ENCODE peak calls at places on chromosome 17, in seven cellular contexts. One of them, this sample, is unnamed.
A peak's percentile ranks its signal among the peaks of the same experiment; 100 is the strongest.

GRCh38 chr17:65332375-65332774 is 195.2 kb downstream of the RGS9 start:
- DNase-seq in lower lobe of right lung: no peak
- DNase-seq in upper lobe of left lung: no peak
- DNase-seq in endothelial cell of umbilical vein: no peak
- DNase-seq in CD8-positive, alpha-beta T cell: no peak
- DNase-seq in cardiac muscle cell: no peak
- DNase-seq in psoas muscle: no peak
- DNase-seq in this sample: no peak

GRCh38 chr17:33520404-33521032 is 227.4 kb upstream of the ASIC2 start:
- DNase-seq in lower lobe of right lung: peak; percentile 51
- DNase-seq in upper lobe of left lung: no peak
- DNase-seq in endothelial cell of umbilical vein: peak; percentile 19
- DNase-seq in CD8-positive, alpha-beta T cell: no peak
- DNase-seq in cardiac muscle cell: peak; percentile 71
- DNase-seq in psoas muscle: no peak
- DNase-seq in this sample: peak; percentile 5

GRCh38 chr17:2693561-2694380 is 17.8 kb downstream of the CLUH start:
- DNase-seq in lower lobe of right lung: no peak
- DNase-seq in upper lobe of left lung: peak; percentile 21
- DNase-seq in endothelial cell of umbilical vein: no peak
- DNase-seq in CD8-positive, alpha-beta T cell: no peak
- DNase-seq in cardiac muscle cell: no peak
- DNase-seq in psoas muscle: peak; percentile 65
- DNase-seq in this sample: no peak

GRCh38 chr17:20852541-20853370 is 190.1 kb downstream of the USP22 start:
- DNase-seq in lower lobe of right lung: no peak
- DNase-seq in upper lobe of left lung: no peak
- DNase-seq in endothelial cell of umbilical vein: no peak
- DNase-seq in CD8-positive, alpha-beta T cell: no peak
- DNase-seq in cardiac muscle cell: peak; percentile 69
- DNase-seq in psoas muscle: no peak
- DNase-seq in this sample: no peak

GRCh38 chr17:973053-973452 is 6.5 kb downstream of the NXN start:
- DNase-seq in lower lobe of right lung: no peak
- DNase-seq in upper lobe of left lung: no peak
- DNase-seq in endothelial cell of umbilical vein: no peak
- DNase-seq in CD8-positive, alpha-beta T cell: no peak
- DNase-seq in cardiac muscle cell: no peak
- DNase-seq in psoas muscle: no peak
- DNase-seq in this sample: no peak

GRCh38 chr17:19383681-19384470 is 3.1 kb downstream of the MFAP4 start:
- DNase-seq in lower lobe of right lung: no peak
- DNase-seq in upper lobe of left lung: no peak
- DNase-seq in endothelial cell of umbilical vein: no peak
- DNase-seq in CD8-positive, alpha-beta T cell: no peak
- DNase-seq in cardiac muscle cell: no peak
- DNase-seq in psoas muscle: peak; percentile 75
- DNase-seq in this sample: no peak

GRCh38 chr17:77501101-77501566 is 360.4 kb downstream of the SEC14L1 start:
- DNase-seq in lower lobe of right lung: no peak
- DNase-seq in upper lobe of left lung: peak; percentile 16
- DNase-seq in endothelial cell of umbilical vein: no peak
- DNase-seq in CD8-positive, alpha-beta T cell: peak; percentile 33
- DNase-seq in cardiac muscle cell: peak; percentile 40
- DNase-seq in psoas muscle: peak; percentile 48
- DNase-seq in this sample: no peak

GRCh38 chr17:2710804-2711607 is 558 bp downstream of the CLUH start:
- DNase-seq in lower lobe of right lung: peak; percentile 64
- DNase-seq in upper lobe of left lung: no peak
- DNase-seq in endothelial cell of umbilical vein: peak; percentile 19
- DNase-seq in CD8-positive, alpha-beta T cell: peak; percentile 43
- DNase-seq in cardiac muscle cell: peak; percentile 43
- DNase-seq in psoas muscle: peak; percentile 67
- DNase-seq in this sample: no peak

DNA sequence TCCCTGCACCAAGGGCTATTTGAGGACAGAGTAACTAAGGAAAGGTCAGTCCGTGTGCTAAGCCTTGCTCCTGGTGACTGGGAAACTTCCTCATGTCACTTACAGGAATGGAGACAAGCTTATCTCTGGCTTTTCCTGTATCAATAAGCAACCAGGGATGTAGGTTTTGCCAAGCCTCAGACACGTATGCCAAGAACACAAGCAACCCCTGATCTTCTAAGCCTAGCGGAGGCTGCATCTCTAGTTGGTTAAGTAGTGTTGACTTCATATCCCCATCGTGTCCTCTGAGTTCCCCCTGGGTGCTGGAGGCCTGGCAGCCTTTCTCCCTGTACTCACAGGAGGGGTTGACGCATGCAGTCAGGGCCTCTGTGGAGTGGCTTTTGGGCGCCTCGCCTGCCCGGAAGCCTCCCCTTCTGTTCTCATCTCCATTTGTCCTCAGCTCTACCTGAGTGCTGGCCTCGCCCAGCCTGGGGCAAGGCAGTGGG is 1.4 kb upstream of the C1QTNF1 start:
- DNase-seq in lower lobe of right lung: peak; percentile 71
- DNase-seq in upper lobe of left lung: peak; percentile 83
- DNase-seq in endothelial cell of umbilical vein: no peak
- DNase-seq in CD8-positive, alpha-beta T cell: no peak
- DNase-seq in cardiac muscle cell: no peak
- DNase-seq in psoas muscle: peak; percentile 74
- DNase-seq in this sample: no peak
- H3K4me1 ChIP-seq in lower lobe of right lung: peaks cover 85% of the 10 kb centered on the region
- H3K4me1 ChIP-seq in upper lobe of left lung: peaks cover 74% of the 10 kb centered on the region
- H3K4me1 ChIP-seq in endothelial cell of umbilical vein: peaks cover 23% of the 10 kb centered on the region
- H3K4me1 ChIP-seq in CD8-positive, alpha-beta T cell: peaks cover 8% of the 10 kb centered on the region
- H3K4me1 ChIP-seq in cardiac muscle cell: peaks cover 49% of the 10 kb centered on the region
- H3K4me1 ChIP-seq in psoas muscle: peaks cover 40% of the 10 kb centered on the region
- H3K4me1 ChIP-seq in this sample: peaks cover 13% of the 10 kb centered on the region

DNA sequence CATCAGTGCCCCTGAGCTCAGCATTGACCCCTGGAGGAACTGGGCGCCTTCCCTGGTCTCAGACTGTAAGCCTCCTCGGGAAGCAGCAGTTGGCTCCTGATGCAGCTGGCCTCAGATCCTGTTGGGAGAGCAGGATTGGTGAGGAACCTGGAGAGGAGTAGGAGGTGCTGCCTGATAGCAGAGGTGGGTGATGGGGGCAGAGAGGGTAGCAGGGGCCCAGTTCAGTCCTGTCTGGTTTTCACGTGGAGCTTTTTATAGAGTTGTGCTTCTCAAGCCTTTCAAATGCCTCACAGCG is 23.8 kb upstream of the ZNF750 start:
- DNase-seq in lower lobe of right lung: no peak
- DNase-seq in upper lobe of left lung: no peak
- DNase-seq in endothelial cell of umbilical vein: no peak
- DNase-seq in CD8-positive, alpha-beta T cell: no peak
- DNase-seq in cardiac muscle cell: peak; percentile 63
- DNase-seq in psoas muscle: peak; percentile 32
- DNase-seq in this sample: no peak
- H3K27ac ChIP-seq in lower lobe of right lung: peak overlapping the region; percentile 64
- H3K27ac ChIP-seq in upper lobe of left lung: no peak overlapping the region
- H3K27ac ChIP-seq in endothelial cell of umbilical vein: no peak overlapping the region
- H3K27ac ChIP-seq in CD8-positive, alpha-beta T cell: peak overlapping the region; percentile 31
- H3K27ac ChIP-seq in cardiac muscle cell: peak overlapping the region; percentile 92
- H3K27ac ChIP-seq in psoas muscle: no peak overlapping the region
- H3K27ac ChIP-seq in this sample: peak overlapping the region; percentile 92

GRCh38 chr17:59675231-59675630 is 32.0 kb downstream of the PTRH2 start:
- DNase-seq in lower lobe of right lung: no peak
- DNase-seq in upper lobe of left lung: no peak
- DNase-seq in endothelial cell of umbilical vein: no peak
- DNase-seq in CD8-positive, alpha-beta T cell: no peak
- DNase-seq in cardiac muscle cell: no peak
- DNase-seq in psoas muscle: no peak
- DNase-seq in this sample: no peak

GRCh38 chr17:59669944-59670343 is 37.3 kb downstream of the PTRH2 start:
- DNase-seq in lower lobe of right lung: no peak
- DNase-seq in upper lobe of left lung: no peak
- DNase-seq in endothelial cell of umbilical vein: peak; percentile 9
- DNase-seq in CD8-positive, alpha-beta T cell: no peak
- DNase-seq in cardiac muscle cell: no peak
- DNase-seq in psoas muscle: no peak
- DNase-seq in this sample: no peak

GRCh38 chr17:59668816-59669215 is 38.4 kb downstream of the PTRH2 start:
- DNase-seq in lower lobe of right lung: no peak
- DNase-seq in upper lobe of left lung: no peak
- DNase-seq in endothelial cell of umbilical vein: peak; percentile 94
- DNase-seq in CD8-positive, alpha-beta T cell: no peak
- DNase-seq in cardiac muscle cell: no peak
- DNase-seq in psoas muscle: no peak
- DNase-seq in this sample: no peak

GRCh38 chr17:59669411-59669810 is 37.8 kb downstream of the PTRH2 start:
- DNase-seq in lower lobe of right lung: no peak
- DNase-seq in upper lobe of left lung: no peak
- DNase-seq in endothelial cell of umbilical vein: no peak
- DNase-seq in CD8-positive, alpha-beta T cell: no peak
- DNase-seq in cardiac muscle cell: no peak
- DNase-seq in psoas muscle: no peak
- DNase-seq in this sample: no peak

GRCh38 chr17:59671386-59671785 is 35.8 kb downstream of the PTRH2 start:
- DNase-seq in lower lobe of right lung: no peak
- DNase-seq in upper lobe of left lung: no peak
- DNase-seq in endothelial cell of umbilical vein: no peak
- DNase-seq in CD8-positive, alpha-beta T cell: no peak
- DNase-seq in cardiac muscle cell: no peak
- DNase-seq in psoas muscle: no peak
- DNase-seq in this sample: no peak
- H3K4me1 ChIP-seq in lower lobe of right lung: peaks cover 23% of the 10 kb centered on the region
- H3K4me1 ChIP-seq in upper lobe of left lung: peaks cover 19% of the 10 kb centered on the region
- H3K4me1 ChIP-seq in endothelial cell of umbilical vein: peaks cover 53% of the 10 kb centered on the region
- H3K4me1 ChIP-seq in CD8-positive, alpha-beta T cell: no peaks in the 10 kb centered on the region
- H3K4me1 ChIP-seq in cardiac muscle cell: no peaks in the 10 kb centered on the region
- H3K4me1 ChIP-seq in psoas muscle: no peaks in the 10 kb centered on the region
- H3K4me1 ChIP-seq in this sample: no peaks in the 10 kb centered on the region

GRCh38 chr17:69812240-69812837 is 262.7 kb upstream of the KCNJ16 start:
- DNase-seq in lower lobe of right lung: no peak
- DNase-seq in upper lobe of left lung: no peak
- DNase-seq in endothelial cell of umbilical vein: no peak
- DNase-seq in CD8-positive, alpha-beta T cell: no peak
- DNase-seq in cardiac muscle cell: no peak
- DNase-seq in psoas muscle: no peak
- DNase-seq in this sample: no peak
- H3K27ac ChIP-seq in lower lobe of right lung: no peak overlapping the region
- H3K27ac ChIP-seq in upper lobe of left lung: no peak overlapping the region
- H3K27ac ChIP-seq in endothelial cell of umbilical vein: no peak overlapping the region
- H3K27ac ChIP-seq in CD8-positive, alpha-beta T cell: no peak overlapping the region
- H3K27ac ChIP-seq in cardiac muscle cell: no peak overlapping the region
- H3K27ac ChIP-seq in psoas muscle: no peak overlapping the region
- H3K27ac ChIP-seq in this sample: no peak overlapping the region

GRCh38 chr17:37190493-37190892 is 185.3 kb upstream of the C17orf78 start:
- DNase-seq in lower lobe of right lung: no peak
- DNase-seq in upper lobe of left lung: no peak
- DNase-seq in endothelial cell of umbilical vein: no peak
- DNase-seq in CD8-positive, alpha-beta T cell: no peak
- DNase-seq in cardiac muscle cell: no peak
- DNase-seq in psoas muscle: no peak
- DNase-seq in this sample: no peak

GRCh38 chr17:37187262-37187661 is 188.5 kb upstream of the C17orf78 start:
- DNase-seq in lower lobe of right lung: no peak
- DNase-seq in upper lobe of left lung: no peak
- DNase-seq in endothelial cell of umbilical vein: no peak
- DNase-seq in CD8-positive, alpha-beta T cell: no peak
- DNase-seq in cardiac muscle cell: no peak
- DNase-seq in psoas muscle: no peak
- DNase-seq in this sample: no peak

GRCh38 chr17:37191219-37191618 is 184.6 kb upstream of the C17orf78 start:
- DNase-seq in lower lobe of right lung: no peak
- DNase-seq in upper lobe of left lung: no peak
- DNase-seq in endothelial cell of umbilical vein: peak; percentile 40
- DNase-seq in CD8-positive, alpha-beta T cell: no peak
- DNase-seq in cardiac muscle cell: no peak
- DNase-seq in psoas muscle: no peak
- DNase-seq in this sample: no peak

GRCh38 chr17:37182786-37183185 is 193.0 kb upstream of the C17orf78 start:
- DNase-seq in lower lobe of right lung: no peak
- DNase-seq in upper lobe of left lung: no peak
- DNase-seq in endothelial cell of umbilical vein: peak; percentile 63
- DNase-seq in CD8-positive, alpha-beta T cell: no peak
- DNase-seq in cardiac muscle cell: no peak
- DNase-seq in psoas muscle: no peak
- DNase-seq in this sample: no peak

GRCh38 chr17:37188157-37188556 is 187.6 kb upstream of the C17orf78 start:
- DNase-seq in lower lobe of right lung: no peak
- DNase-seq in upper lobe of left lung: no peak
- DNase-seq in endothelial cell of umbilical vein: no peak
- DNase-seq in CD8-positive, alpha-beta T cell: no peak
- DNase-seq in cardiac muscle cell: no peak
- DNase-seq in psoas muscle: no peak
- DNase-seq in this sample: no peak
- H3K4me1 ChIP-seq in lower lobe of right lung: no peaks in the 10 kb centered on the region
- H3K4me1 ChIP-seq in upper lobe of left lung: no peaks in the 10 kb centered on the region
- H3K4me1 ChIP-seq in endothelial cell of umbilical vein: peaks cover 12% of the 10 kb centered on the region
- H3K4me1 ChIP-seq in CD8-positive, alpha-beta T cell: no peaks in the 10 kb centered on the region
- H3K4me1 ChIP-seq in cardiac muscle cell: no peaks in the 10 kb centered on the region
- H3K4me1 ChIP-seq in psoas muscle: no peaks in the 10 kb centered on the region
- H3K4me1 ChIP-seq in this sample: no peaks in the 10 kb centered on the region

GRCh38 chr17:73823684-73824083 is 179.4 kb upstream of the SDK2 start:
- DNase-seq in lower lobe of right lung: no peak
- DNase-seq in upper lobe of left lung: no peak
- DNase-seq in endothelial cell of umbilical vein: no peak
- DNase-seq in CD8-positive, alpha-beta T cell: no peak
- DNase-seq in cardiac muscle cell: no peak
- DNase-seq in psoas muscle: no peak
- DNase-seq in this sample: no peak
- H3K27ac ChIP-seq in lower lobe of right lung: no peak overlapping the region
- H3K27ac ChIP-seq in upper lobe of left lung: no peak overlapping the region
- H3K27ac ChIP-seq in endothelial cell of umbilical vein: no peak overlapping the region
- H3K27ac ChIP-seq in CD8-positive, alpha-beta T cell: no peak overlapping the region
- H3K27ac ChIP-seq in cardiac muscle cell: no peak overlapping the region
- H3K27ac ChIP-seq in psoas muscle: no peak overlapping the region
- H3K27ac ChIP-seq in this sample: no peak overlapping the region

GRCh38 chr17:34706029-34706428 is 126.6 kb downstream of the TMEM132E start:
- DNase-seq in lower lobe of right lung: no peak
- DNase-seq in upper lobe of left lung: no peak
- DNase-seq in endothelial cell of umbilical vein: no peak
- DNase-seq in CD8-positive, alpha-beta T cell: no peak
- DNase-seq in cardiac muscle cell: peak; percentile 84
- DNase-seq in psoas muscle: no peak
- DNase-seq in this sample: no peak
- H3K4me1 ChIP-seq in lower lobe of right lung: no peaks in the 10 kb centered on the region
- H3K4me1 ChIP-seq in upper lobe of left lung: no peaks in the 10 kb centered on the region
- H3K4me1 ChIP-seq in endothelial cell of umbilical vein: no peaks in the 10 kb centered on the region
- H3K4me1 ChIP-seq in CD8-positive, alpha-beta T cell: no peaks in the 10 kb centered on the region
- H3K4me1 ChIP-seq in cardiac muscle cell: no peaks in the 10 kb centered on the region
- H3K4me1 ChIP-seq in psoas muscle: no peaks in the 10 kb centered on the region
- H3K4me1 ChIP-seq in this sample: no peaks in the 10 kb centered on the region

GRCh38 chr17:64074704-64075484 is 54.5 kb upstream of the ICAM2 start:
- DNase-seq in lower lobe of right lung: no peak
- DNase-seq in upper lobe of left lung: peak; percentile 68
- DNase-seq in endothelial cell of umbilical vein: no peak
- DNase-seq in CD8-positive, alpha-beta T cell: no peak
- DNase-seq in cardiac muscle cell: no peak
- DNase-seq in psoas muscle: no peak
- DNase-seq in this sample: no peak
- H3K27ac ChIP-seq in lower lobe of right lung: peak overlapping the region; percentile 70
- H3K27ac ChIP-seq in upper lobe of left lung: peak overlapping the region; percentile 76
- H3K27ac ChIP-seq in endothelial cell of umbilical vein: no peak overlapping the region
- H3K27ac ChIP-seq in CD8-positive, alpha-beta T cell: no peak overlapping the region
- H3K27ac ChIP-seq in cardiac muscle cell: peak overlapping the region; percentile 48
- H3K27ac ChIP-seq in psoas muscle: no peak overlapping the region
- H3K27ac ChIP-seq in this sample: no peak overlapping the region

This sample was measured in effector memory CD4-positive, alpha-beta T cell.